ENCODE peak calls at places on chromosomes 1 and 21, in ten cellular contexts. T, W, P, U, L, E, V, Q, Y and G are unnamed samples.

GRCh38 chr1:206992815-206993214 is 22.6 kb upstream of the FCAMR start:
- DNase-seq in T (no peak), W (no peak), P (no peak), U (no peak), L (no peak), E (no peak), V (no peak), Q (no peak), Y (no peak), G (no peak)

GRCh38 chr1:91006113-91006908 is 15.5 kb downstream of the ZNF644 start:
- DNase-seq in T (no peak), W (no peak), P (no peak), U (no peak), L (no peak), E (no peak), V (no peak), Q (no peak), Y (no peak), G (no peak)

GRCh38 chr1:203475012-203475981 is at the start of gene PRELP:
- DNase-seq in T (peak), W (peak), P (peak), U (no peak), L (peak), E (peak), V (peak), Q (no peak), Y (no peak), G (no peak)

GRCh38 chr1:219041819-219042218 is 131.9 kb upstream of the LYPLAL1 start:
- DNase-seq in T (peak), W (no peak), P (no peak), U (no peak), L (no peak), E (no peak), V (no peak), Q (peak), Y (peak), G (no peak)

GRCh38 chr1:95778217-95778616 is 544.2 kb downstream of the RWDD3 start:
- DNase-seq in T (no peak), W (no peak), P (no peak), U (no peak), L (no peak), E (no peak), V (no peak), Q (no peak), Y (no peak), G (no peak)

GRCh38 chr1:75937034-75937433 is 4.8 kb upstream of the ASB17 start:
- DNase-seq in T (peak), W (no peak), P (no peak), U (no peak), L (no peak), E (no peak), V (no peak), Q (peak), Y (peak), G (no peak)

GRCh38 chr1:191541741-191542140 is 616.5 kb upstream of the RGS18 start:
- DNase-seq in T (no peak), W (no peak), P (no peak), U (no peak), L (no peak), E (no peak), V (no peak), Q (no peak), Y (no peak), G (no peak)

GRCh38 chr1:174262747-174263241 is 103.5 kb downstream of the RABGAP1L start:
- DNase-seq in T (peak), W (peak), P (no peak), U (no peak), L (no peak), E (no peak), V (peak), Q (peak), Y (peak), G (peak)

GRCh38 chr1:228990906-228991569 is 255.8 kb downstream of the RHOU start:
- DNase-seq in T (no peak), W (no peak), P (no peak), U (no peak), L (no peak), E (no peak), V (no peak), Q (no peak), Y (no peak), G (no peak)

GRCh38 chr1:47179023-47179987 is 10.5 kb downstream of the PDZK1IP1 start:
- DNase-seq in T (peak), W (peak), P (peak), U (peak), L (peak), E (peak), V (peak), Q (peak), Y (peak), G (peak)

GRCh38 chr1:218642033-218642954 is 297.2 kb downstream of the TGFB2 start:
- DNase-seq in T (peak), W (no peak), P (no peak), U (no peak), L (no peak), E (no peak), V (no peak), Q (no peak), Y (no peak), G (no peak)

GRCh38 chr21:41196990-41197389 is 29.0 kb downstream of the BACE2 start:
- DNase-seq in T (peak), W (no peak), P (no peak), U (no peak), L (no peak), E (no peak), V (peak), Q (peak), Y (peak), G (no peak)

GRCh38 chr1:159916240-159917051 is 8.9 kb downstream of the TAGLN2 start:
- DNase-seq in T (peak), W (peak), P (no peak), U (no peak), L (no peak), E (no peak), V (peak), Q (peak), Y (peak), G (no peak)

GRCh38 chr1:76379506-76379905 is 305.0 kb downstream of the ST6GALNAC3 start:
- DNase-seq in T (no peak), W (no peak), P (no peak), U (no peak), L (no peak), E (no peak), V (no peak), Q (peak), Y (no peak), G (no peak)

GRCh38 chr1:205075642-205076155 is 8.6 kb downstream of the TMEM81 start:
- DNase-seq in T (no peak), W (no peak), P (no peak), U (no peak), L (no peak), E (no peak), V (no peak), Q (no peak), Y (no peak), G (no peak)

GRCh38 chr1:205488074-205488723 is 16.3 kb upstream of the CDK18 start:
- DNase-seq in T (peak), W (peak), P (no peak), U (peak), L (no peak), E (peak), V (peak), Q (peak), Y (peak), G (peak)

GRCh38 chr1:234409328-234409727 is 36.1 kb downstream of the COA6 start:
- DNase-seq in T (peak), W (no peak), P (no peak), U (no peak), L (no peak), E (no peak), V (peak), Q (no peak), Y (no peak), G (no peak)
- TF ChIP-seq CTCF in T (no peak), W (no peak), P (no peak), U (no peak), L (no peak), E (no peak), V (no peak), Q (no peak), Y (peak), G (no peak)

GRCh38 chr21:18495553-18495952 is 92.0 kb upstream of the TMPRSS15 start:
- DNase-seq in T (no peak), W (no peak), P (no peak), U (no peak), L (no peak), E (no peak), V (no peak), Q (no peak), Y (no peak), G (no peak)

GRCh38 chr21:18498428-18498827 is 94.8 kb upstream of the TMPRSS15 start:
- DNase-seq in T (no peak), W (no peak), P (no peak), U (no peak), L (no peak), E (no peak), V (no peak), Q (no peak), Y (no peak), G (no peak)

DNA sequence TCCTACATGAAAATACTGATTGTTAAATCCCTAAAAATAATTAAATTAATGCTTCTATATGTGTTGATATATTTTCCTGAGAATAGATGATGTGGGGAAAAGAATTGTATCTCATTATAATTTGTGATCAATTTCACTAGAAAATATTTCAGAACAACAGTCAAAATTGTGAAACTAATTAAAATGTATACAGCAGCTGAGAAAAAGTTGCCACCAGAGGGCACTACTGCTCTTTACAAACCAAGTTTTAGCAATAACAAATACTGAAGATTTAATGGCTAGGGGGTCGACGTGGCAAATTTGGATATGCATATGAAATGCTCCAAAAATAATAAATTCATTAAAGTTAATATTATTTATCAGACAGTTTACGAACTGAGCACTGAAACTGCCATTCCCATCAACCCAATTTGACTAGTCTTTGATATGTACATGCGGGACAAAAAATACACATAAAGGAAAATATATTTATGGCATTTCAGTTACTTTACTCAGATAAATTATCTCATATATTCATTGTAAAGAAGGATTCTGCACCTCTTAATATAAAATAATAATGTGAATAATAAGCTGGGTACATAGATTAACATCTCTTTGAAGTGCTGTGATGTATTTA is 96.3 kb upstream of the TMPRSS15 start:
- DNase-seq in T (peak), W (no peak), P (no peak), U (peak), L (peak), E (peak), V (peak), Q (peak), Y (peak), G (no peak)
- TF ChIP-seq CTCF in T (peak), W (peak), P (peak), U (peak), L (peak), E (peak), V (peak), Q (peak), Y (peak), G (peak)

GRCh38 chr21:18161841-18162240 is 82.8 kb upstream of the CHODL start:
- DNase-seq in T (no peak), W (no peak), P (no peak), U (no peak), L (no peak), E (no peak), V (no peak), Q (no peak), Y (no peak), G (no peak)
- TF ChIP-seq CTCF in T (no peak), W (no peak), P (no peak), U (no peak), L (no peak), E (no peak), V (no peak), Q (no peak), Y (no peak), G (no peak)

DNA sequence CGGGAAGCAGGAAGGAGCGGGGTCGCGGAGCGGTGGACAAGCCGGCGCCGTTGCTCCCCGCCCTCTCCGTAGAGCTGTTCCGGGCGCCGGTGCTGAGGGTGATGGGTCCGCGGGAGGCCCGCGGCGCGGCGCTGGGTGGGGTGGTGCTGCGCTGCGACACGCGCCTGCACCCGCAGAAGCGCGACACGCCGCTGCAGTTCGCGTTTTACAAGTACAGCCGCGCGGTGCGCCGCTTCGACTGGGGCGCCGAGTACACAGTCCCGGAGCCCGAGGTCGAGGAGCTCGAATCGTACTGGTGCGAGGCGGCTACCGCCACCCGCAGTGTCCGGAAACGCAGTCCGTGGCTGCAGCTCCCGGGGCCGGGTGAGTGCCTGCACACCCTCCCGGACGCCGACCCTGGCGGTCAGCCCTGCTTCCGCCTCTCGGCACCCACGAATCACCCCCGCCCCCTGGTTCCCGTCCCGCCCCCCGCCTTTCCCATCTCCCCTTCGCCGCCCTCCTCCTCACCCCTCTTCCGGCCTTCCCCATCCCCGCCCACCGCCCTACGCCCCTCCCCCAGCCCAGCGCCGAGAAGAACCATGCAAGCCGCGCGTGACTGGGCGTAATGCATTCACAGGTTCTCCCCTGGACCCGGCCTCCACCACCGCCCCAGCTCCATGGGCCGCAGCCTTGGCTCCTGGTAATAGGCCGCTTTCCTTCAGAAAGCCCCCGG is 5.4 kb downstream of the FCRLB start:
- DNase-seq in T (peak), W (peak), P (peak), U (peak), L (peak), E (peak), V (peak), Q (peak), Y (peak), G (peak)
- TF ChIP-seq CTCF in T (no peak), W (no peak), P (no peak), U (no peak), L (no peak), E (no peak), V (no peak), Q (no peak), Y (no peak), G (no peak)

GRCh38 chr1:187817782-187818181 is 989.0 kb downstream of the PLA2G4A start:
- DNase-seq in T (no peak), W (no peak), P (no peak), U (no peak), L (no peak), E (no peak), V (no peak), Q (no peak), Y (no peak), G (no peak)
- TF ChIP-seq CTCF in T (no peak), W (no peak), P (no peak), U (no peak), L (no peak), E (no peak), V (no peak), Q (no peak), Y (no peak), G (no peak)

GRCh38 chr1:237525102-237525501 is 365.6 kb downstream of the ZP4 start:
- DNase-seq in T (no peak), W (no peak), P (no peak), U (no peak), L (no peak), E (no peak), V (no peak), Q (no peak), Y (no peak), G (no peak)

GRCh38 chr1:237527761-237528160 is 363.0 kb downstream of the ZP4 start:
- DNase-seq in T (no peak), W (no peak), P (no peak), U (no peak), L (no peak), E (no peak), V (no peak), Q (no peak), Y (no peak), G (no peak)
- TF ChIP-seq CTCF in T (no peak), W (no peak), P (no peak), U (no peak), L (no peak), E (no peak), V (no peak), Q (no peak), Y (no peak), G (no peak)

GRCh38 chr1:9198538-9199361 is 35.8 kb upstream of the H6PD start:
- DNase-seq in T (peak), W (no peak), P (peak), U (peak), L (no peak), E (peak), V (no peak), Q (peak), Y (peak), G (no peak)
- TF ChIP-seq CTCF in T (peak), W (peak), P (peak), U (no peak), L (peak), E (no peak), V (no peak), Q (peak), Y (peak), G (no peak)

GRCh38 chr1:59018446-59018845 is 234.6 kb upstream of the JUN start:
- DNase-seq in T (no peak), W (no peak), P (no peak), U (no peak), L (no peak), E (no peak), V (no peak), Q (no peak), Y (no peak), G (no peak)

GRCh38 chr1:59022799-59023198 is 239.0 kb upstream of the JUN start:
- DNase-seq in T (no peak), W (no peak), P (no peak), U (no peak), L (no peak), E (no peak), V (no peak), Q (no peak), Y (no peak), G (no peak)

GRCh38 chr1:59022199-59022598 is 238.4 kb upstream of the JUN start:
- DNase-seq in T (no peak), W (no peak), P (no peak), U (no peak), L (no peak), E (no peak), V (no peak), Q (no peak), Y (no peak), G (no peak)

GRCh38 chr1:59018860-59019259 is 235.0 kb upstream of the JUN start:
- DNase-seq in T (no peak), W (no peak), P (peak), U (no peak), L (peak), E (no peak), V (no peak), Q (no peak), Y (no peak), G (no peak)

DNA sequence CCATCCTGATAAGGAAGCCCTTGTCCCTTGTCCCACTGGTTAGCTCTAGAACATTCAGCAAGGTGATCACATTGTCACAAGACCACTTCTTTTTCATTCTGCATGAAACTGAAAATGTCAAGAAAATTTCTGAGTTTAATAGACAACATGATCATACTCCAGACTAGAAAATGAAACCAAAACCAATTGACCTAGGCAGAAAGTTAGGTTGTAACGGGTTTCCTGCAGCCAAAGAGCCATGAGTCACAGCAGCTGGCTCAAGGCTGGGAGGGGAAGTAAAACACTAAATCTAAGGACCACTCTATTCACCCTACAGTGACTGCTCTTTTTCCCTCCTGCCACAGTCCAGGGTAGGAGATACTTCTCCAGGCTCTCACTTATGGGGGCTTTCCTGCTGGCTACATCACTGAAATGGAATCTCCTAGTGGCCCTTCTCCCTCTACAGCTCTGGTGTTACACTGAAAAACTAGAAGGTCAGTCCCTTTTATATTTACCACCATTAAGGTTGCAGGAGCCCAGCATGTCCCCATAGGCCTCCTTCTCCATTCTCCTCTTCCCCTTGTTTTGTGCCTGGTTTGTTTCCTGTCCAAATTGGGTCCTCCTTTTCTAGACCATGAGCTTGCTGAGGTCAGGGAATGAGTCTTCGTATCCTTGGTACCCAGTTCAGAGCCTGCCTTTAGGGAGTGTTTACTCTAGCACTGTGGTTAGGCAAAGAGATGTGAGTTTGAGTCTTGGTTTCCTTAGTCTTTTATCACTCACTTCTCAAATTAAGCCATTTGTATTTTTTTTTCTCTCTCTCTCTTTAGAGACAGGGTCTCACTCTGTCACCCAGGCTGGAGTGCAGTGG is 236.5 kb upstream of the JUN start:
- DNase-seq in T (peak), W (peak), P (peak), U (no peak), L (peak), E (no peak), V (no peak), Q (peak), Y (peak), G (peak)
- TF ChIP-seq CTCF in T (no peak), W (no peak), P (no peak), U (no peak), L (no peak), E (no peak), V (no peak), Q (no peak), Y (no peak), G (no peak)

DNA sequence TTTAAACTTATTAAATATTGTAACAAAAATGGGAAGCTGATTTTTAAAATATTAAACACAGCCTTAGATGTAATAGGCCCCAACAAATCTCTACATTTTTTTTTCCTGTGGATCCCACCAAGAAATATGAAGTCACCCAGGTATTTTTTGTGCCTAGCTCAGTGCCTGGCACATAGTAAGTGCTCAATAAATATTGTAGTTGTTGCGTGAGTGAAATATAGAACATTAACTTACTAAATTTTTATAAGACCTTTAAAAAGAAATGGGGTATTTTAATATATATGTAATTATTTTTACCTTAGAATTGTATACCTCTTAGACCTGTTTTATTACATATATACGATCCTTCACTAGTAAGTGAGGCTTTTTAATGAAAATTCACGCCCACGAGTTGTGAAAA is 569 bp upstream of the DNAH14 start:
- DNase-seq in T (no peak), W (no peak), P (no peak), U (no peak), L (no peak), E (no peak), V (no peak), Q (no peak), Y (no peak), G (no peak)
- TF ChIP-seq CTCF in T (no peak), W (no peak), P (no peak), U (no peak), L (no peak), E (no peak), V (no peak), Q (no peak), Y (no peak), G (no peak)